ENCODE peak calls at places on chromosomes 1 and 21, in five cellular contexts. D, F, K, A and Y are unnamed samples.

GRCh38 chr1:58718435-58718834 is 18.6 kb upstream of the MYSM1 start:
- DNase-seq in D (no peak), F (no peak), K (no peak), A (no peak), Y (no peak)

GRCh38 chr1:177334276-177334675 is 163.5 kb downstream of the BRINP2 start:
- DNase-seq in D (no peak), F (no peak), K (no peak), A (no peak), Y (no peak)

GRCh38 chr1:22317231-22317919 is 134.3 kb upstream of the ZBTB40 start:
- DNase-seq in D (peak), F (peak), K (peak), A (no peak), Y (no peak)

GRCh38 chr1:100353073-100353801 is 931 bp downstream of the CDC14A start:
- DNase-seq in D (peak), F (peak), K (peak), A (no peak), Y (no peak)

GRCh38 chr21:36790616-36791015 is 91.7 kb downstream of the SIM2 start:
- DNase-seq in D (no peak), F (no peak), K (no peak), A (no peak), Y (no peak)

GRCh38 chr1:15153842-15154479 is 414 bp downstream of the TMEM51 start:
- DNase-seq in D (peak), F (peak), K (peak), A (no peak), Y (no peak)

GRCh38 chr1:1084028-1084371 is 9.9 kb upstream of the RNF223 start:
- DNase-seq in D (no peak), F (no peak), K (no peak), A (no peak), Y (no peak)

GRCh38 chr1:24027838-24028468 is 47.8 kb upstream of the SRSF10 start:
- DNase-seq in D (peak), F (no peak), K (peak), A (peak), Y (peak)

GRCh38 chr1:235238558-235238957 is 77.5 kb upstream of the RBM34 start:
- DNase-seq in D (no peak), F (no peak), K (no peak), A (no peak), Y (no peak)

GRCh38 chr1:201320168-201320842 is 37.0 kb downstream of the PKP1 start:
- DNase-seq in D (no peak), F (no peak), K (no peak), A (no peak), Y (no peak)

GRCh38 chr21:45523411-45524101 is 18.7 kb downstream of the SLC19A1 start:
- DNase-seq in D (no peak), F (peak), K (no peak), A (no peak), Y (no peak)

GRCh38 chr1:116501870-116502244 is 69.0 kb downstream of the CD58 start:
- DNase-seq in D (no peak), F (no peak), K (no peak), A (no peak), Y (no peak)

GRCh38 chr1:100296140-100296539 is 30.1 kb downstream of the RTCA start:
- DNase-seq in D (no peak), F (no peak), K (no peak), A (no peak), Y (no peak)

GRCh38 chr1:27049607-27050006 is 37.0 kb upstream of the TENT5B start:
- DNase-seq in D (no peak), F (no peak), K (no peak), A (no peak), Y (no peak)

GRCh38 chr1:3625151-3625907 is 514 bp downstream of the TPRG1L start:
- DNase-seq in D (no peak), F (peak), K (peak), A (no peak), Y (no peak)

GRCh38 chr1:25692560-25692959 is 76.0 kb downstream of the MAN1C1 start:
- DNase-seq in D (no peak), F (no peak), K (peak), A (no peak), Y (no peak)

GRCh38 chr1:192958871-192959270 is 100.3 kb downstream of the UCHL5 start:
- DNase-seq in D (no peak), F (no peak), K (no peak), A (no peak), Y (no peak)

GRCh38 chr1:177001556-177001955 is 163.0 kb downstream of the ASTN1 start:
- DNase-seq in D (no peak), F (no peak), K (no peak), A (no peak), Y (no peak)

GRCh38 chr1:183444243-183444642 is 26.1 kb upstream of the NMNAT2 start:
- DNase-seq in D (no peak), F (no peak), K (no peak), A (no peak), Y (no peak)

GRCh38 chr1:207711285-207711684 is 40.6 kb upstream of the CD46 start:
- DNase-seq in D (peak), F (no peak), K (peak), A (no peak), Y (no peak)

GRCh38 chr1:97577613-97578012 is 343.2 kb downstream of the DPYD start:
- DNase-seq in D (no peak), F (no peak), K (no peak), A (no peak), Y (no peak)

GRCh38 chr1:44500181-44501021 is 95.3 kb downstream of the RNF220 start:
- DNase-seq in D (peak), F (no peak), K (peak), A (no peak), Y (no peak)

GRCh38 chr1:202034683-202035462 is 24.5 kb downstream of the ELF3 start:
- DNase-seq in D (peak), F (peak), K (peak), A (peak), Y (peak)

GRCh38 chr21:44525431-44526095 is 14.4 kb downstream of the KRTAP10-1 start:
- DNase-seq in D (no peak), F (no peak), K (no peak), A (no peak), Y (no peak)

GRCh38 chr1:51907079-51907702 is 28.7 kb upstream of the NRDC start:
- DNase-seq in D (no peak), F (no peak), K (no peak), A (no peak), Y (no peak)

GRCh38 chr1:5847013-5847654 is 145.1 kb downstream of the NPHP4 start:
- DNase-seq in D (peak), F (no peak), K (peak), A (no peak), Y (peak)

GRCh38 chr1:202623075-202623474 is 87.2 kb downstream of the SYT2 start:
- DNase-seq in D (peak), F (no peak), K (no peak), A (no peak), Y (no peak)

GRCh38 chr1:86441997-86442396 is 18.0 kb downstream of the CLCA2 start:
- DNase-seq in D (no peak), F (no peak), K (no peak), A (no peak), Y (no peak)

GRCh38 chr1:176049582-176049981 is 157.5 kb downstream of the COP1 start:
- DNase-seq in D (no peak), F (no peak), K (no peak), A (no peak), Y (no peak)

GRCh38 chr1:156600733-156601121 is 552 bp downstream of the GPATCH4 start:
- DNase-seq in D (peak), F (peak), K (no peak), A (no peak), Y (no peak)

GRCh38 chr1:214012418-214012817 is 24.6 kb downstream of the PROX1 start:
- DNase-seq in D (no peak), F (no peak), K (no peak), A (no peak), Y (no peak)

GRCh38 chr1:20329793-20330542 is 39.3 kb downstream of the VWA5B1 start:
- DNase-seq in D (peak), F (no peak), K (no peak), A (no peak), Y (no peak)

GRCh38 chr1:32337855-32338636 is 2.0 kb upstream of the MARCKSL1 start:
- DNase-seq in D (no peak), F (peak), K (no peak), A (no peak), Y (no peak)

GRCh38 chr1:1087351-1088035 is 13.4 kb upstream of the RNF223 start:
- DNase-seq in D (no peak), F (no peak), K (no peak), A (no peak), Y (no peak)

GRCh38 chr1:27026621-27027574 is 14.2 kb upstream of the TENT5B start:
- DNase-seq in D (no peak), F (no peak), K (peak), A (no peak), Y (peak)

GRCh38 chr1:64744492-64745180 is at the start of gene RAVER2:
- DNase-seq in D (peak), F (peak), K (peak), A (peak), Y (peak)